ENCODE peak calls at places on chromosomes 5 and 9, in six cellular contexts. E is brain microvascular endothelial cell; X is bronchial epithelial cell; F is foreskin fibroblast; B is cardiac muscle cell; R is CD8-positive, alpha-beta T cell. O is an unnamed sample.

GRCh38 chr9:35478871-35479270 is 11.0 kb upstream of the RUSC2 start:
- DNase-seq in E (no peak), X (no peak), F (no peak), B (no peak), R (no peak), O (no peak)

GRCh38 chr5:158406884-158407790 is 548.2 kb upstream of the CLINT1 start:
- DNase-seq in E (no peak), X (peak), F (peak), B (peak), R (no peak), O (peak)

GRCh38 chr9:88781500-88782391 is 209.5 kb upstream of the S1PR3 start:
- DNase-seq in E (peak), X (no peak), F (peak), B (peak), R (no peak), O (peak)

GRCh38 chr5:171580506-171581265 is 161.2 kb downstream of the FGF18 start:
- DNase-seq in E (peak), X (peak), F (peak), B (peak), R (no peak), O (peak)

GRCh38 chr5:35143841-35144240 is 86.4 kb downstream of the PRLR start:
- DNase-seq in E (no peak), X (no peak), F (no peak), B (no peak), R (no peak), O (no peak)

GRCh38 chr9:69919461-69920061 is 98.9 kb downstream of the CFAP95 start:
- DNase-seq in E (peak), X (peak), F (no peak), B (peak), R (no peak), O (peak)

GRCh38 chr5:96816991-96817390 is 9.2 kb upstream of the ERAP1 start:
- DNase-seq in E (no peak), X (no peak), F (no peak), B (no peak), R (no peak), O (no peak)

GRCh38 chr5:164041105-164041504 is 535.7 kb downstream of the MAT2B start:
- DNase-seq in E (no peak), X (no peak), F (no peak), B (no peak), R (no peak), O (no peak)

GRCh38 chr5:36944607-36945225 is 68.1 kb downstream of the NIPBL start:
- DNase-seq in E (no peak), X (peak), F (peak), B (peak), R (no peak), O (peak)

GRCh38 chr5:112975721-112976431 is 722 bp upstream of the DCP2 start:
- DNase-seq in E (no peak), X (no peak), F (no peak), B (no peak), R (no peak), O (no peak)

GRCh38 chr5:56833325-56833724 is 18.0 kb downstream of the MAP3K1 start:
- DNase-seq in E (no peak), X (no peak), F (no peak), B (no peak), R (no peak), O (no peak)
- H3K4me3 ChIP-seq in E (no peak), X (no peak), F (no peak), B (no peak), R (no peak), O (no peak)

GRCh38 chr5:157303667-157304327 is 37.9 kb downstream of the CYFIP2 start:
- DNase-seq in E (no peak), X (no peak), F (no peak), B (no peak), R (peak), O (no peak)
- TF ChIP-seq CTCF in E (peak), X (no peak), F (no peak), B (peak), R (peak), O (peak)

DNA sequence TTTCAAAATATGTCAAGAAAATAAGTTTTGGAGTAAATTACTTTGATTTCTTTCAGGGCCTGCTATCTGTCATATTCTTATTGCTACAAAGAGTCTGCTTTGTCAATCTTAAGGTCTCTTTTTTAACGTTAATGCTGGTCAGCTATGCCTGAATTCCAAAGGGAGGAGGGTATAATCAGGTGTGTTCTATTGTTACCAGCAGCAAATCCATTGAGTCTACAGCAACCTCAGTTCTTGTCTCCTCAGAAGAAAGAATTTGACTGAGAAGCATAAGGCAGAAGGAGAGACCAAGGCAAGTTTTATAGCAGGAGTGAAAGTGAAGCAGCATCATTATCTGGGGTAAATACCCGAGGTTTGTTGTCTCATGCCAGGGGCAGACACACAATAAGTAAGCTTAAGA is 23.7 kb upstream of the MINAR2 start:
- DNase-seq in E (no peak), X (no peak), F (no peak), B (no peak), R (no peak), O (no peak)
- H3K4me3 ChIP-seq in E (no peak), X (no peak), F (no peak), B (no peak), R (no peak), O (no peak)

DNA sequence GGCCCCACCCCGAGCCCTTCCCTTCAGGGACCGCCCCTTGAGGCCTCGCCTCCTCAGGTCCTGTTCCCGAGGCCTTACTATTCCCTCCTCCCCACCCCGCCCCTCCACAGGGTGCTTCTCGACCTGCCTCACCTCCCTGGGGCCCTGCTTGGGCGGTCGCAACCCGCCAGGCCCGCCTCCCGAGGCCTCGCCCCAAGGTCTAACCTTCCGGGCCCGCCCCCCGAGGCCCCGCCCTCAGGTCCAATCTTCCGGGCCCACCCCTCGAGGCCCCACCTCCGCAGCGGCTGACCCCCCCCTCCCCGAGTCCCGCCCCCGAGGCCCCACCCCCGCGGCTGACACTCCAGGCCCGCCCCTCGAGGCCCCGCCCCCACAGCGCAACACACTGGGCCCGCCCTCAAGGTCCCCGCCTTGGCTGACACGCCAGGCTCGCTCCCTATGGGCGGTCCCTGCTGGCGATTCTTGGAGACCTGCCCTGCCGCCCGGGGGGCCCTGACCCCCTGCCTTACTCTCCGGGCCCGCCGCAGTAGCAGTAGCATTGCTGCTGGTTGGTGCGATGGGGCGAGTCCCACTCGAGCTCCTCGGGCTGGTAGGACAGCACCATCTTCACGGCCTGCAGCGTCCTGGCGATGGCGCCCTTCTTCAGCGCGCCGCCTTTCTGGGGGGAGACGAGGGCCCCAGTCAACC is 8.2 kb downstream of the PHF19 start:
- DNase-seq in E (peak), X (peak), F (peak), B (peak), R (peak), O (peak)
- TF ChIP-seq CTCF in E (peak), X (peak), F (peak), B (peak), R (peak), O (peak)

GRCh38 chr9:126862461-126862830 is 2.0 kb downstream of the ZBTB34 start:
- DNase-seq in E (no peak), X (no peak), F (no peak), B (no peak), R (no peak), O (no peak)

GRCh38 chr9:126859111-126859510 is 1.3 kb upstream of the ZBTB34 start:
- DNase-seq in E (no peak), X (no peak), F (no peak), B (no peak), R (no peak), O (no peak)

GRCh38 chr9:126860757-126861466 is 473 bp downstream of the ZBTB34 start:
- DNase-seq in E (no peak), X (no peak), F (no peak), B (peak), R (no peak), O (no peak)

GRCh38 chr9:126860077-126860756 is at the start of gene ZBTB34:
- DNase-seq in E (peak), X (no peak), F (no peak), B (peak), R (peak), O (peak)

DNA sequence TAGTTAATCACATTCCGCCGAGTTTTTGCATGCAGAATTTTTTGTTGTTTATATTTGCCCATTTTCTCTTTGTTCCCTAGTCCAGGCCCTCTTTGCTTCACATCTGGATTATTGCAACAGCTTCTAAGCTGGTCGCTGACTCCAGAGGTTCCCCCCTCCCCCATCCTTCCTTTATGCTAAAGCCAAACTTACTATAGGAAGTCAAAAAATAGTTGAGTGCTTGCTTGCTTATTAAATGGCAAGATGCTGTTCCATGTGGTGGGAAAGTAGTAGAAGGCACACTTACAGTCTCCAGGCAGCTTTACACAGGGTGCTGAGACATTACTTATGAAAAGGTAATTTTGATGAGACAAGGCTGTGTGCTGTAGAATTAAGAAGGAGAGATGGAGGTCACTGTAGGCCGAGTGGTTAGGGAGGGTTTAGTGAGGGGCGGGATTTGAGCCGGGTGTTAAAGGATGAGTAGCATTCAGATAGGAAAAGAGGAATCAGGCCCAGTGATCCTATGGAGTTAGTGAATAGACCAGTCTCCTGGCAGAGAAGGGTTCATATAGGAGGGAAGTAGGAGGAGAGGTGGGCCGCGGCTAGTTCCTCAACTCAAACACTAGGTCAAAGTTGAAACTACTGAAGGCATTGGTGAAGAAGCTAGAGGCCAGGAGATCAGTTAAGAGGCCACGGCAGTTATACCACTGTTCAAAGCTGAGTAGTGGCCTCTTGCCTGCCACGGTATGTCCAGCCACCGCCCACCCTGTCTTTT is 1.4 kb downstream of the ZBTB34 start:
- DNase-seq in E (no peak), X (peak), F (peak), B (peak), R (no peak), O (peak)
- H3K4me3 ChIP-seq in E (peak), X (peak), F (peak), B (peak), R (peak), O (peak)

GRCh38 chr9:125429476-125430160 is 168.0 kb downstream of the GAPVD1 start:
- DNase-seq in E (no peak), X (no peak), F (no peak), B (no peak), R (no peak), O (no peak)

GRCh38 chr9:125427556-125427955 is 165.9 kb downstream of the GAPVD1 start:
- DNase-seq in E (no peak), X (no peak), F (no peak), B (no peak), R (no peak), O (no peak)

GRCh38 chr9:125428515-125429467 is 167.2 kb downstream of the GAPVD1 start:
- DNase-seq in E (no peak), X (no peak), F (no peak), B (no peak), R (no peak), O (no peak)

GRCh38 chr9:125426926-125427325 is 165.3 kb downstream of the GAPVD1 start:
- DNase-seq in E (no peak), X (no peak), F (no peak), B (no peak), R (no peak), O (no peak)

DNA sequence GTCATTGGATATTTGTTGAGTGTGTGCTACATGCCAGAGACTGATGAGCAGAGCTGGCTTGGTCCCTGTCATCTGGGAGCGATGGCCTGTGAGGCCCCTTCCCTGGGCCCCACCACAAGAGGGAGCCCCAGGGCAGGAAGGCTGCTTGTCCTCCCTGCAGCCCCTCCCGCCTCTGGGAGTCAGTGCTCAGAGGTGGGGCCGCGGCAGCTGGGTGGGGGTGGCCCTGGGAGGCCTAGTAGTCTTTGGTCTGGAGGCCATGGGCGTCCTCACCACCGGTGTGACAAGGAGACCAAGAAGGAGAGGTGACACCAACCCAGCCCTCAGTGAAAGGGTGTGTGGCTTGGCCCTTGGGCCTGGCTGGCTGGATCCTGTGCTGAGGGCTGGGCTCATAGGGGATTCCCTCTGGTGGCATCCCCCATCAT is 166.4 kb downstream of the GAPVD1 start:
- DNase-seq in E (no peak), X (no peak), F (no peak), B (no peak), R (no peak), O (no peak)
- TF ChIP-seq CTCF in E (peak), X (peak), F (peak), B (peak), R (no peak), O (peak)

GRCh38 chr9:137189297-137190295 is 1.1 kb downstream of the SSNA1 start:
- DNase-seq in E (no peak), X (no peak), F (no peak), B (no peak), R (no peak), O (no peak)
- H3K4me3 ChIP-seq in E (peak), X (peak), F (peak), B (peak), R (peak), O (peak)

DNA sequence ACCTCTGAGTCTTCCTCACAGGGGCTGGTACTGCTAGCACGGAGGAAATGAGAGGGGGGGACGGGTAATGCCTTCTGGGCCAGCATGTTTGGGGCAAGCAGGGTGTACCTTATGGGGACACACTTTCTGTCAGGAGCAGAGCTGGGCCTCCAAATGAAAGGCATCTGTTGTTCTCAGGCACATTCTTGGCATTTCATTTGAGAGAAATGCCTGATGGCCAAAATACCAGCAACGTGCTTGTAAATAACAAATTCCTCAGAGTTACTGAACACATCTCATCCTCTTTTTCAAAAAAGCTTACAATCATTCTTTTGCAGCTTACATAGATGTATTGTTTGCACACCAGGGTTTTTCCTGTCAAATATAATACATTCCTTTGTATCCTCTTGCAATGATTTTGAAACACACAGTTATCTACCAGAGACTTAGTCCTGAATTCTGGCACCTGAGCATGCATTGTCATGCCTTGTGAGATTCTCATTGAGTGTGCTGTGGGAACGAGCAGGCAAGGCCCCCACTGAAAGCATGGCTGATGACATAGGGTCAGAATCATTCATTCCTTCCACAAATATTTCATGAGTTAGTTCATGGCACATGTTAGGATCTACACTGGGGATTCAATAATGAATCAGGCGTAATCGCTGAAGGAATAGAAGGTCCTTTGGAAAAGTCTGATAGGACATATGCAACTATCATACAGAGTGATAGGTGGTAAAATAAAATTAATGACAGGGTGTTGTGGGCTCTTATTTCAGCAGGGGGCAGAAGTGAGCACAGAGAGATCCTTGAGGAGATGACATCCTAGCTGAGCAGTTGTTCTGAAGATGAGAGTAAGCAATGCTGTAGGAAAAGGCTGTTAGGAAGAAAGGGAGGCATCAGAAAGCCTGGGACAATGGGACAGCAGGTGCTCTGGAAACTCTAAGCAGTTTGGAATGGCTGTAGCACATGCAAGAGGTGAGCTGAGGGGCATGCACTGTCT is 260.9 kb upstream of the TUT7 start:
- DNase-seq in E (peak), X (peak), F (peak), B (peak), R (no peak), O (peak)
- TF ChIP-seq CTCF in E (peak), X (peak), F (peak), B (peak), R (no peak), O (peak)

DNA sequence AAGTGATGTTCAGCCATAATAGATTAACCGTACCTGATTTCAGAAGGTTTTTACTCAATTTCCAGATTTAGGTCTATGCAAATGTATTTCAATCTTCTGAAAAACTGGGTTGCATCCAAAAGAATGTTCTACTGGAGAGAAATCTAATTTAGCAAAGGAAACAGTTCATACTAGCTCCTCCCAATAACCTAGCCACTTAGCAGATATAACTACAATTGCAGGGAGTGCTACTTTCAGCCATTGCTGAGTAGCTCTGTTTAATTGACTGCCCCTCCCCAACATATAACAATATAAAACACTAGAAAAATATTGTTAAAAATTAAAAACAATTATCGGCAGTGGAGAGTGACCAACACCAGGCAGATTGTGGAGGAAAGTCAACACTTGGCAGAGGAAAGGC is 7.9 kb upstream of the OSMR start:
- DNase-seq in E (no peak), X (no peak), F (no peak), B (no peak), R (no peak), O (no peak)
- H3K4me3 ChIP-seq in E (no peak), X (no peak), F (no peak), B (no peak), R (no peak), O (no peak)